ENCODE peak calls at places on chromosome 15, in ten cellular contexts. One of them, this sample, is unnamed.

GRCh38 chr15:65901836-65902235 is 32.5 kb downstream of the RAB11A start:
- DNase-seq in pancreas: no peak
- DNase-seq in NCI-H526: no peak
- DNase-seq in T47D: no peak
- DNase-seq in hepatic stellate cell: no peak
- DNase-seq in MCF 10A: no peak
- DNase-seq in Ammon's horn: no peak
- DNase-seq in cardiac fibroblast: no peak
- DNase-seq in CD4-positive, alpha-beta T cell: no peak
- DNase-seq in GM12865: no peak
- DNase-seq in this sample: no peak

GRCh38 chr15:50458301-50458700 is 34.1 kb downstream of the USP8 start:
- DNase-seq in pancreas: no peak
- DNase-seq in NCI-H526: no peak
- DNase-seq in T47D: no peak
- DNase-seq in hepatic stellate cell: no peak
- DNase-seq in MCF 10A: no peak
- DNase-seq in Ammon's horn: no peak
- DNase-seq in cardiac fibroblast: no peak
- DNase-seq in CD4-positive, alpha-beta T cell: no peak
- DNase-seq in GM12865: no peak
- DNase-seq in this sample: peak

GRCh38 chr15:66617137-66618090 is 51.6 kb upstream of the LCTL start:
- DNase-seq in pancreas: peak
- DNase-seq in NCI-H526: no peak
- DNase-seq in T47D: no peak
- DNase-seq in hepatic stellate cell: peak
- DNase-seq in MCF 10A: no peak
- DNase-seq in Ammon's horn: peak
- DNase-seq in cardiac fibroblast: peak
- DNase-seq in CD4-positive, alpha-beta T cell: no peak
- DNase-seq in GM12865: peak
- DNase-seq in this sample: peak

GRCh38 chr15:68206711-68207151 is 1.6 kb upstream of the CALML4 start:
- DNase-seq in pancreas: no peak
- DNase-seq in NCI-H526: no peak
- DNase-seq in T47D: no peak
- DNase-seq in hepatic stellate cell: no peak
- DNase-seq in MCF 10A: no peak
- DNase-seq in Ammon's horn: no peak
- DNase-seq in cardiac fibroblast: no peak
- DNase-seq in CD4-positive, alpha-beta T cell: no peak
- DNase-seq in GM12865: no peak
- DNase-seq in this sample: no peak

GRCh38 chr15:68149059-68149458 is 56.1 kb downstream of the CALML4 start:
- DNase-seq in pancreas: no peak
- DNase-seq in NCI-H526: no peak
- DNase-seq in T47D: no peak
- DNase-seq in hepatic stellate cell: no peak
- DNase-seq in MCF 10A: peak
- DNase-seq in Ammon's horn: no peak
- DNase-seq in cardiac fibroblast: peak
- DNase-seq in CD4-positive, alpha-beta T cell: no peak
- DNase-seq in GM12865: no peak
- DNase-seq in this sample: peak

GRCh38 chr15:53530762-53531161 is 228.7 kb downstream of the WDR72 start:
- DNase-seq in pancreas: no peak
- DNase-seq in NCI-H526: no peak
- DNase-seq in T47D: no peak
- DNase-seq in hepatic stellate cell: no peak
- DNase-seq in MCF 10A: no peak
- DNase-seq in Ammon's horn: no peak
- DNase-seq in cardiac fibroblast: no peak
- DNase-seq in CD4-positive, alpha-beta T cell: no peak
- DNase-seq in GM12865: no peak
- DNase-seq in this sample: no peak

GRCh38 chr15:38401101-38401500 is 52.8 kb upstream of the FAM98B start:
- DNase-seq in pancreas: no peak
- DNase-seq in NCI-H526: no peak
- DNase-seq in T47D: no peak
- DNase-seq in hepatic stellate cell: no peak
- DNase-seq in MCF 10A: no peak
- DNase-seq in Ammon's horn: no peak
- DNase-seq in cardiac fibroblast: peak
- DNase-seq in CD4-positive, alpha-beta T cell: no peak
- DNase-seq in GM12865: no peak
- DNase-seq in this sample: peak

GRCh38 chr15:72057548-72058091 is 60.3 kb downstream of the MYO9A start:
- DNase-seq in pancreas: no peak
- DNase-seq in NCI-H526: peak
- DNase-seq in T47D: no peak
- DNase-seq in hepatic stellate cell: no peak
- DNase-seq in MCF 10A: no peak
- DNase-seq in Ammon's horn: no peak
- DNase-seq in cardiac fibroblast: no peak
- DNase-seq in CD4-positive, alpha-beta T cell: no peak
- DNase-seq in GM12865: no peak
- DNase-seq in this sample: no peak

GRCh38 chr15:77537006-77537405 is 95.7 kb downstream of the LINGO1 start:
- DNase-seq in pancreas: no peak
- DNase-seq in NCI-H526: no peak
- DNase-seq in T47D: no peak
- DNase-seq in hepatic stellate cell: no peak
- DNase-seq in MCF 10A: no peak
- DNase-seq in Ammon's horn: no peak
- DNase-seq in cardiac fibroblast: no peak
- DNase-seq in CD4-positive, alpha-beta T cell: no peak
- DNase-seq in GM12865: no peak
- DNase-seq in this sample: no peak

GRCh38 chr15:68197661-68198437 is 7.3 kb downstream of the CALML4 start:
- DNase-seq in pancreas: no peak
- DNase-seq in NCI-H526: no peak
- DNase-seq in T47D: no peak
- DNase-seq in hepatic stellate cell: no peak
- DNase-seq in MCF 10A: no peak
- DNase-seq in Ammon's horn: no peak
- DNase-seq in cardiac fibroblast: no peak
- DNase-seq in CD4-positive, alpha-beta T cell: no peak
- DNase-seq in GM12865: no peak
- DNase-seq in this sample: no peak

GRCh38 chr15:39888809-39889208 is 31.3 kb downstream of the GPR176 start:
- DNase-seq in pancreas: no peak
- DNase-seq in NCI-H526: no peak
- DNase-seq in T47D: no peak
- DNase-seq in hepatic stellate cell: no peak
- DNase-seq in MCF 10A: no peak
- DNase-seq in Ammon's horn: no peak
- DNase-seq in cardiac fibroblast: no peak
- DNase-seq in CD4-positive, alpha-beta T cell: no peak
- DNase-seq in GM12865: no peak
- DNase-seq in this sample: no peak

This sample was measured in AG08395.